ENCODE peak calls at places on chromosomes 16 and 17, in eight cellular contexts. C is tibial artery, M is progenitor cell of endocrine pancreas, R is neural crest cell, B is Caco-2, Q is fibroblast of lung, E is spleen, D is fibroblast of mammary gland. F is an unnamed sample.

GRCh38 chr17:74610108-74610507 is 13.4 kb downstream of the CD300E start:
- DNase-seq in Q (no peak), E (no peak), B (peak), D (no peak), M (no peak), C (no peak), R (no peak), F (no peak)

GRCh38 chr16:69407702-69408323 is 16.6 kb upstream of the CYB5B start:
- DNase-seq in M (no peak), R (no peak), D (no peak), C (no peak), B (no peak), E (no peak), Q (no peak), F (no peak)

GRCh38 chr17:47229535-47230443 is 20.6 kb downstream of the MYL4 start:
- DNase-seq in C (peak), E (peak), M (peak), R (peak), B (peak), D (peak), Q (peak), F (peak)

GRCh38 chr16:22007159-22007508 is 777 bp upstream of the MOSMO start:
- DNase-seq in E (no peak), D (no peak), M (no peak), R (no peak), Q (no peak), B (peak), C (no peak), F (no peak)

GRCh38 chr17:35726609-35727460 is 4.6 kb upstream of the RASL10B start:
- DNase-seq in M (no peak), D (peak), R (no peak), E (no peak), Q (peak), B (peak), C (no peak), F (peak)

GRCh38 chr16:79644977-79645667 is 44.6 kb upstream of the MAF start:
- DNase-seq in C (no peak), R (no peak), M (no peak), D (no peak), Q (no peak), E (no peak), B (no peak), F (no peak)

GRCh38 chr16:9056061-9056460 is 35.4 kb upstream of the HAPSTR1 start:
- DNase-seq in B (no peak), E (no peak), C (no peak), Q (no peak), D (no peak), R (no peak), M (no peak), F (no peak)

GRCh38 chr17:64091116-64091515 is 38.8 kb downstream of the ERN1 start:
- DNase-seq in D (peak), M (no peak), Q (no peak), B (no peak), E (no peak), R (no peak), C (no peak), F (peak)

GRCh38 chr17:62965149-62965648 is 836 bp upstream of the TANC2 start:
- DNase-seq in Q (no peak), B (no peak), D (peak), M (no peak), C (no peak), E (no peak), R (no peak), F (no peak)

GRCh38 chr17:82301916-82302497 is 15.4 kb downstream of the CD7 start:
- DNase-seq in B (no peak), D (no peak), Q (no peak), R (no peak), C (no peak), M (no peak), E (peak), F (no peak)

GRCh38 chr16:50657251-50657650 is 23.9 kb downstream of the SNX20 start:
- DNase-seq in C (no peak), B (no peak), Q (no peak), D (peak), E (no peak), R (no peak), M (no peak), F (no peak)

GRCh38 chr16:2040031-2040430 is 7.6 kb downstream of the NTHL1 start:
- DNase-seq in B (no peak), E (no peak), R (no peak), C (no peak), Q (no peak), D (no peak), M (no peak), F (no peak)

GRCh38 chr16:87487361-87487924 is 5.4 kb downstream of the ZCCHC14 start:
- DNase-seq in B (peak), R (no peak), D (no peak), E (no peak), Q (no peak), C (peak), M (no peak), F (peak)

GRCh38 chr17:57663326-57664070 is 81.6 kb downstream of the CCDC182 start:
- DNase-seq in R (no peak), Q (no peak), M (no peak), D (peak), E (peak), B (no peak), C (peak), F (no peak)

GRCh38 chr16:90041896-90042473 is 22.7 kb upstream of the DBNDD1 start:
- DNase-seq in R (no peak), D (no peak), E (no peak), B (no peak), Q (no peak), C (no peak), M (no peak), F (no peak)

GRCh38 chr16:53817812-53818211 is 113.9 kb downstream of the FTO start:
- DNase-seq in Q (peak), M (no peak), R (no peak), C (no peak), B (no peak), D (peak), E (no peak), F (peak)

GRCh38 chr17:79826210-79826680 is 13.0 kb downstream of the CBX4 start:
- DNase-seq in D (no peak), R (no peak), M (no peak), C (no peak), B (no peak), Q (no peak), E (no peak), F (peak)

GRCh38 chr17:59756236-59756818 is 48.9 kb downstream of the VMP1 start:
- DNase-seq in D (peak), E (no peak), C (no peak), R (no peak), Q (peak), B (peak), M (no peak), F (peak)

GRCh38 chr16:24013733-24014645 is 178.2 kb downstream of the PRKCB start:
- DNase-seq in Q (no peak), C (no peak), M (no peak), D (no peak), R (no peak), E (peak), B (no peak), F (no peak)

GRCh38 chr17:51813166-51813783 is 345.2 kb downstream of the CA10 start:
- DNase-seq in B (no peak), R (no peak), E (no peak), C (no peak), M (no peak), D (no peak), Q (no peak), F (no peak)

GRCh38 chr17:305090-305976 is 47.3 kb downstream of the RPH3AL start:
- DNase-seq in Q (no peak), R (no peak), D (no peak), C (no peak), B (no peak), M (no peak), E (peak), F (no peak)

GRCh38 chr17:2853722-2854580 is 57.7 kb downstream of the RAP1GAP2 start:
- DNase-seq in C (no peak), E (peak), Q (peak), R (no peak), B (peak), M (peak), D (peak), F (no peak)

GRCh38 chr17:41667280-41668008 is 21.2 kb upstream of the EIF1 start:
- DNase-seq in M (no peak), R (no peak), D (no peak), C (no peak), B (no peak), Q (no peak), E (peak), F (no peak)
- TF ChIP-seq CTCF in M (no peak), R (no peak), D (no peak), C (no peak), B (no peak), Q (no peak), E (peak), F (no peak)

GRCh38 chr17:72602517-72603345 is 481.9 kb downstream of the SOX9 start:
- DNase-seq in E (no peak), D (peak), R (no peak), Q (peak), C (no peak), M (no peak), B (peak), F (peak)
- TF ChIP-seq CTCF in E (no peak), D (peak), R (peak), Q (peak), C (no peak), M (peak), B (peak), F (peak)

DNA sequence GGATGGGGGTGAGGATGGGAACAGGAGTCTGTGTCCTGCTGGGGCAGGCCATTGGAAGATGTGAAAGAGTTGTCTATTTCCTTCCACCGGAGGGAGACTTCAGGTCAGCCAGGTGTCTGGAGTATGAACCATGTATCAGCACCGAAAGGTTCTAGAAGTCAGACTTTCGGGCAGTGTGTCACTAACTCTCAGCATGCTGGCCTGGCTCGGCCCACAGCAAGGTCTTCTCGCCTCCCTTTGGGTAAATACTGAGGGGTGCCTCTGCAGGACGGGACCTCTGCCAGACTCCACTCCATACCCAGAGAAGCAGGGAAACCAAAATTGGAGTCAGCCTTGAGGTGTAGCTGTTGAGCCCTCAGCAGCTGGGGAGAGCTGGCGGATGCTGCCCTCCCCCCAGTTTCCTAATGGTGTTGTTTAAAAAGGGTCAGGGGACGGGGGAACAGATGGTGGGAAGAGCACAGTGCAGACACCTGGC is 507 bp downstream of the CIITA start:
- DNase-seq in B (peak), E (no peak), C (peak), D (no peak), R (no peak), M (no peak), Q (no peak), F (no peak)
- TF ChIP-seq CTCF in B (no peak), E (no peak), C (no peak), D (no peak), R (no peak), M (no peak), Q (no peak), F (no peak)

DNA sequence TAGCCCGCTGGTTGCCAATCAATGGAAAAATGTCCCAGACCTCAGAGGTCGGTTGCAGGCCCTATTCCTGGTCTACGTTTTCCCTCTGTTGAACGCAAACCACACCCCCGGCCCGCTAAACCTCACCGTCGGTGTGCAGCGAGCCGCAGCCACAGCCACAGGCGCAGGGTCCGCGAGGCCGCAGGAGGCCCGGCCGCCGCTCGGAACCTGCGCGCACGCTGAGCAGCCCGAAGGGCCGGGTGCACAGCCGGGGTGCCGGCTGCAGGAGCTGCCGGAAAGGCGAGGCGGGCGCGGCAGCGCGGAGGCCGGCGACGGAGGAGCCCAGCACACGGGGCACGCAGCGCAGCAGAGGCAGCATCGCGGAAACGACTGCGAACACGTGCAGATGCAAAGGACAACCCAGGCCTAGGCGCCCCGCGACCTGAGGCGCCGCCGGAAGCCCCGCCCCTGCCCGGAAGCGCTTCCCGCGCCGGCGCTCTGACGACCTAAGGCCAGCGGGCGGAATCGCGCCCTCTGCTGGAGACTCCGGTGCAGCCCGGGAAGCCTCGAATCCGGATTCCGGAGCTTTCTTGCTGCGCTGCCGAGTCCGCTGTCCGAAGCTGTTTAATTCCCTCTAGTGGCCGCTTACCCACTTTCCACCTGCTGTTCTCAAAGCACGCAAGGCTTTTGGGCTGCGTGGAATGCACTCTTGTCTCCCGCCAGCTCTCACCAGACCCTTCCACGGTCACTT is at the start of gene C1QBP:
- DNase-seq in Q (peak), B (peak), M (peak), C (peak), R (peak), D (peak), E (peak), F (peak)
- TF ChIP-seq CTCF in Q (peak), B (peak), M (peak), C (peak), R (peak), D (peak), E (peak), F (peak)

F was measured in fibroblast of pulmonary artery.